ENCODE peak calls at places on chromosomes 7 and 10, in seven cellular contexts. B is stimulated activated CD4-positive, alpha-beta T cell treated with anti-CD3 and anti-CD28 coated beads, Interleukin-4, amount 100 ng/mL, for 24 hours; S is H54; R is activated CD4-positive, alpha-beta T cell treated with anti-CD3 and anti-CD28 coated beads for 24 hours; P is activated T-helper 1 cell treated with anti-CD3 and anti-CD28 coated beads, Interleukin-12 subunit alpha, Interleukin-12 subunit beta, Interleukin-2, Interleukin-4 antibody, amounts not matched to agents 30 ng/mL and 10 ng/mL and 1 ng/mL, durations not matched to agents 14 hours and 24 hours and 36 hours; X is NCI-H2029; D is NCI-H524. J is an unnamed sample.

GRCh38 chr10:43959854-43960415 is 311.3 kb upstream of the ZNF32 start:
- DNase-seq in S (no peak), P (no peak), R (no peak), D (no peak), X (no peak), B (no peak), J (no peak)

GRCh38 chr10:98328640-98329039 is 60.6 kb upstream of the LOXL4 start:
- DNase-seq in R (no peak), S (no peak), D (no peak), B (no peak), P (no peak), X (no peak), J (no peak)

GRCh38 chr7:116591202-116592040 is 66.6 kb downstream of the CAV1 start:
- DNase-seq in D (peak), B (no peak), X (peak), S (no peak), R (no peak), P (no peak), J (no peak)

GRCh38 chr10:91214906-91215305 is 5.6 kb upstream of the PCGF5 start:
- DNase-seq in D (no peak), B (no peak), X (no peak), S (no peak), P (no peak), R (no peak), J (no peak)

GRCh38 chr10:32189400-32190084 is 133.3 kb upstream of the KIF5B start:
- DNase-seq in D (no peak), S (no peak), B (no peak), X (no peak), P (no peak), R (no peak), J (peak)

GRCh38 chr10:33897255-33897893 is 562.9 kb upstream of the NRP1 start:
- DNase-seq in D (no peak), P (no peak), R (no peak), B (no peak), X (no peak), S (no peak), J (no peak)

GRCh38 chr10:130368761-130369560 is 232.8 kb downstream of the GLRX3 start:
- DNase-seq in D (no peak), P (no peak), B (no peak), S (no peak), R (no peak), X (no peak), J (no peak)

GRCh38 chr10:46326066-46326465 is 39.3 kb downstream of the ANTXRL start:
- DNase-seq in P (no peak), X (no peak), B (no peak), R (no peak), S (no peak), D (no peak), J (no peak)

GRCh38 chr10:129841071-129841470 is 123.0 kb downstream of the EBF3 start:
- DNase-seq in P (no peak), X (no peak), R (no peak), B (no peak), S (no peak), D (no peak), J (no peak)

GRCh38 chr10:78185693-78186055 is 152.0 kb downstream of the RPS24 start:
- DNase-seq in D (no peak), P (no peak), S (no peak), X (no peak), R (no peak), B (no peak), J (no peak)

GRCh38 chr10:106565546-106565945 is 599.0 kb downstream of the SORCS1 start:
- DNase-seq in X (no peak), D (no peak), R (no peak), B (no peak), S (no peak), P (no peak), J (no peak)

GRCh38 chr10:93219347-93219746 is 145.7 kb downstream of the CYP26A1 start:
- DNase-seq in P (no peak), X (no peak), R (no peak), S (no peak), D (no peak), B (no peak), J (no peak)

GRCh38 chr7:102275123-102275703 is 11.5 kb upstream of the SH2B2 start:
- DNase-seq in B (no peak), P (no peak), S (no peak), R (no peak), X (no peak), D (no peak), J (no peak)